ENCODE peak calls at places on chromosomes 11 and 22, in seven cellular contexts. L is activated T-cell treated with anti-CD3 and anti-CD28 coated beads, Interleukin-2, amount 50 U/mL, for 72 hours; K is stimulated activated naive B cell treated with anti-CD40 and anti-IgM and Interleukin-4, amounts not matched to agents 10 μg/mL and 1 μg/mL and 100 μg/mL, for 72 hours; E is NCI-H1436; Y is RKO; A is natural killer cell treated with Interleukin-12 subunit alpha and Interleukin-12 subunit beta and Interleukin-15 and Interleukin-18, amount 100 ng/mL, for 72 hours; D is hippocampal formation. F is an unnamed sample.
A peak's percentile ranks its signal among the peaks of the same experiment; 100 is the strongest.

GRCh38 chr11:130732476-130732875 is 183.8 kb downstream of the SNX19 start:
- DNase-seq in L (no peak), K (no peak), E (no peak), Y (no peak), A (no peak), D (no peak), F (no peak)

GRCh38 chr22:48740086-48740730 is 1087.5 kb downstream of the BRD1 start:
- DNase-seq in L (no peak), K (no peak), E (no peak), Y (no peak), A (no peak), D (no peak), F (no peak)

GRCh38 chr22:35567794-35568193 is 27.2 kb downstream of the RASD2 start:
- DNase-seq in L (no peak), K (no peak), E (peak; percentile 29), Y (no peak), A (no peak), D (no peak), F (no peak)

GRCh38 chr11:961921-962320 is 36.3 kb downstream of the AP2A2 start:
- DNase-seq in L (no peak), K (no peak), E (no peak), Y (no peak), A (no peak), D (no peak), F (no peak)

GRCh38 chr11:2450321-2451041 is 5.7 kb downstream of the KCNQ1 start:
- DNase-seq in L (no peak), K (no peak), E (no peak), Y (no peak), A (peak; percentile 53), D (no peak), F (no peak)

GRCh38 chr11:31487848-31488247 is 21.6 kb downstream of the IMMP1L start:
- DNase-seq in L (no peak), K (no peak), E (no peak), Y (peak; percentile 39), A (no peak), D (peak; percentile 10), F (no peak)

GRCh38 chr22:46533434-46533833 is 4.0 kb downstream of the CELSR1 start:
- DNase-seq in L (no peak), K (no peak), E (no peak), Y (no peak), A (no peak), D (no peak), F (no peak)

GRCh38 chr11:2569321-2569721 is 124.5 kb downstream of the KCNQ1 start:
- DNase-seq in L (no peak), K (no peak), E (no peak), Y (no peak), A (peak; percentile 72), D (no peak), F (no peak)

GRCh38 chr11:17780668-17781067 is 46.1 kb downstream of the KCNC1 start:
- DNase-seq in L (no peak), K (no peak), E (no peak), Y (no peak), A (no peak), D (no peak), F (no peak)

GRCh38 chr11:57432017-57432590 is 5.2 kb upstream of the SLC43A3 start:
- DNase-seq in L (no peak), K (no peak), E (no peak), Y (no peak), A (no peak), D (no peak), F (no peak)

GRCh38 chr11:134578807-134579708 is 167.0 kb upstream of the B3GAT1 start:
- DNase-seq in L (no peak), K (no peak), E (no peak), Y (no peak), A (no peak), D (no peak), F (no peak)

GRCh38 chr11:35076201-35077100 is 62.5 kb upstream of the CD44 start:
- DNase-seq in L (no peak), K (no peak), E (no peak), Y (no peak), A (no peak), D (no peak), F (no peak)

GRCh38 chr22:29195964-29196666 is 9.6 kb upstream of the EMID1 start:
- DNase-seq in L (no peak), K (no peak), E (no peak), Y (no peak), A (no peak), D (no peak), F (no peak)

GRCh38 chr11:131253885-131254204 is 116.6 kb upstream of the NTM start:
- DNase-seq in L (no peak), K (no peak), E (no peak), Y (no peak), A (no peak), D (no peak), F (no peak)

GRCh38 chr11:47376543-47377371 is 1.6 kb downstream of the SPI1 start:
- DNase-seq in L (no peak), K (no peak), E (no peak), Y (no peak), A (no peak), D (no peak), F (no peak)

GRCh38 chr11:19546325-19546724 is 166.3 kb upstream of the NAV2 start:
- DNase-seq in L (no peak), K (no peak), E (no peak), Y (no peak), A (no peak), D (no peak), F (no peak)

GRCh38 chr11:17529814-17530162 is 14.4 kb downstream of the USH1C start:
- DNase-seq in L (no peak), K (no peak), E (no peak), Y (no peak), A (no peak), D (peak; percentile 42), F (no peak)

GRCh38 chr11:69708731-69709401 is 5.0 kb upstream of the FGF19 start:
- DNase-seq in L (no peak), K (no peak), E (no peak), Y (no peak), A (no peak), D (no peak), F (no peak)

GRCh38 chr11:17129003-17129402 is 51.5 kb upstream of the RPS13 start:
- DNase-seq in L (no peak), K (no peak), E (no peak), Y (peak; percentile 34), A (no peak), D (no peak), F (no peak)

GRCh38 chr11:44561275-44561781 is 4.1 kb upstream of the CD82 start:
- DNase-seq in L (no peak), K (no peak), E (no peak), Y (no peak), A (no peak), D (no peak), F (no peak)

F was measured in effector CD8-positive, alpha-beta T cell.